ENCODE peak calls at places on chromosome 22, in four cellular contexts. Y is naive thymus-derived CD8-positive, alpha-beta T cell; D is neuronal stem cell; K is effector memory CD8-positive, alpha-beta T cell. F is an unnamed sample.

GRCh38 chr22:24994070-24994763 is 41.7 kb downstream of the KIAA1671 start:
- DNase-seq in Y (no peak), K (no peak), D (no peak), F (peak; percentile 91)

GRCh38 chr22:25045176-25045575 is 92.7 kb downstream of the KIAA1671 start:
- DNase-seq in D (no peak), K (no peak), Y (no peak), F (no peak)

GRCh38 chr22:37675930-37676571 is 615 bp downstream of the LGALS1 start:
- DNase-seq in D (no peak), Y (no peak), K (no peak), F (no peak)

GRCh38 chr22:26438006-26438405 is 8.9 kb downstream of the ASPHD2 start:
- DNase-seq in K (no peak), Y (no peak), D (no peak), F (no peak)

GRCh38 chr22:46649176-46650077 is 29.2 kb downstream of the GRAMD4 start:
- DNase-seq in K (no peak), D (no peak), Y (no peak), F (peak; percentile 63)

GRCh38 chr22:38986629-38987028 is 4.5 kb downstream of the APOBEC3B start:
- DNase-seq in D (no peak), Y (no peak), K (no peak), F (no peak)

GRCh38 chr22:26139320-26139719 is 29.9 kb upstream of the SEZ6L start:
- DNase-seq in Y (no peak), D (no peak), K (no peak), F (no peak)

GRCh38 chr22:49869855-49870712 is 16.4 kb downstream of the ZBED4 start:
- DNase-seq in Y (peak; percentile 49), K (peak; percentile 42), D (no peak), F (peak; percentile 25)